ENCODE peak calls at places on chromosomes 4 and X, in eight cellular contexts. M is foreskin fibroblast, X is esophagus squamous epithelium, W is AG09309, F is PC-3, S is Peyer's patch, E is fibroblast of villous mesenchyme, R is mucosa of descending colon. U is an unnamed sample.

GRCh38 chr4:14650127-14650526 is 352.2 kb upstream of the CPEB2 start:
- DNase-seq in M (no peak), X (no peak), W (no peak), F (peak), S (no peak), E (no peak), R (no peak), U (no peak)

GRCh38 chrX:39805022-39805421 is 292.7 kb downstream of the BCOR start:
- DNase-seq in M (no peak), X (no peak), W (no peak), F (no peak), S (no peak), E (no peak), R (no peak), U (no peak)

GRCh38 chrX:41350150-41350975 is 16.4 kb downstream of the DDX3X start:
- DNase-seq in M (no peak), X (no peak), W (no peak), F (peak), S (no peak), E (peak), R (no peak), U (no peak)

GRCh38 chr4:166318810-166319525 is 445.9 kb downstream of the TLL1 start:
- DNase-seq in M (peak), X (no peak), W (peak), F (peak), S (no peak), E (peak), R (no peak), U (peak)

GRCh38 chr4:123667496-123667895 is 270.9 kb downstream of the SPRY1 start:
- DNase-seq in M (peak), X (no peak), W (no peak), F (peak), S (no peak), E (no peak), R (no peak), U (peak)

GRCh38 chrX:40009890-40010289 is 87.9 kb downstream of the BCOR start:
- DNase-seq in M (no peak), X (no peak), W (no peak), F (no peak), S (no peak), E (no peak), R (no peak), U (no peak)

GRCh38 chr4:128854433-128854832 is 44.9 kb downstream of the JADE1 start:
- DNase-seq in M (peak), X (no peak), W (no peak), F (no peak), S (no peak), E (peak), R (no peak), U (peak)

GRCh38 chr4:89158884-89159503 is 47.7 kb downstream of the TIGD2 start:
- DNase-seq in M (no peak), X (no peak), W (no peak), F (peak), S (no peak), E (peak), R (no peak), U (no peak)

GRCh38 chrX:49058794-49059193 is at the start of gene CCDC120:
- DNase-seq in M (no peak), X (no peak), W (no peak), F (peak), S (peak), E (no peak), R (peak), U (no peak)

GRCh38 chr4:180054291-180054690 is 2188.9 kb upstream of the TENM3 start:
- DNase-seq in M (no peak), X (no peak), W (no peak), F (no peak), S (no peak), E (no peak), R (no peak), U (no peak)

GRCh38 chr4:4480205-4480604 is 61.6 kb downstream of the STX18 start:
- DNase-seq in M (no peak), X (no peak), W (no peak), F (no peak), S (no peak), E (no peak), R (no peak), U (no peak)

GRCh38 chrX:14851526-14851925 is 21.3 kb downstream of the FANCB start:
- DNase-seq in M (no peak), X (no peak), W (no peak), F (no peak), S (no peak), E (no peak), R (no peak), U (no peak)

GRCh38 chr4:140048419-140049022 is 105.5 kb downstream of the MAML3 start:
- DNase-seq in M (no peak), X (no peak), W (no peak), F (peak), S (no peak), E (no peak), R (no peak), U (no peak)

GRCh38 chr4:147617841-147618421 is 734 bp downstream of the TMEM184C start:
- DNase-seq in M (no peak), X (no peak), W (no peak), F (peak), S (no peak), E (no peak), R (no peak), U (no peak)

GRCh38 chr4:14529653-14530052 is 472.6 kb upstream of the CPEB2 start:
- DNase-seq in M (no peak), X (no peak), W (no peak), F (peak), S (no peak), E (no peak), R (no peak), U (no peak)

GRCh38 chr4:133624744-133625143 is 475.6 kb downstream of the PCDH10 start:
- DNase-seq in M (no peak), X (no peak), W (no peak), F (no peak), S (no peak), E (no peak), R (no peak), U (no peak)

GRCh38 chr4:52823478-52824092 is 38.5 kb upstream of the RASL11B start:
- DNase-seq in M (no peak), X (no peak), W (no peak), F (peak), S (no peak), E (no peak), R (no peak), U (no peak)

GRCh38 chr4:95215991-95216605 is 332.7 kb downstream of the UNC5C start:
- DNase-seq in M (no peak), X (no peak), W (no peak), F (no peak), S (no peak), E (peak), R (no peak), U (no peak)

GRCh38 chr4:183838987-183839712 is 66.0 kb upstream of the STOX2 start:
- DNase-seq in M (no peak), X (no peak), W (no peak), F (peak), S (no peak), E (peak), R (no peak), U (no peak)

GRCh38 chr4:56220261-56220660 is 167.0 kb downstream of the AASDH start:
- DNase-seq in M (no peak), X (no peak), W (no peak), F (no peak), S (no peak), E (peak), R (no peak), U (no peak)

GRCh38 chrX:10855845-10856244 is 235.5 kb upstream of the MID1 start:
- DNase-seq in M (no peak), X (no peak), W (no peak), F (no peak), S (no peak), E (no peak), R (no peak), U (no peak)

GRCh38 chr4:80155286-80155982 is 41.9 kb upstream of the PRDM8 start:
- DNase-seq in M (no peak), X (no peak), W (no peak), F (peak), S (no peak), E (no peak), R (no peak), U (no peak)

GRCh38 chr4:107034091-107034698 is 1.9 kb downstream of the DKK2 start:
- DNase-seq in M (peak), X (no peak), W (no peak), F (no peak), S (no peak), E (peak), R (peak), U (no peak)
- TF ChIP-seq CTCF in M (peak), X (no peak), W (peak), F (no peak), S (no peak), E (peak), R (no peak), U (peak)

DNA sequence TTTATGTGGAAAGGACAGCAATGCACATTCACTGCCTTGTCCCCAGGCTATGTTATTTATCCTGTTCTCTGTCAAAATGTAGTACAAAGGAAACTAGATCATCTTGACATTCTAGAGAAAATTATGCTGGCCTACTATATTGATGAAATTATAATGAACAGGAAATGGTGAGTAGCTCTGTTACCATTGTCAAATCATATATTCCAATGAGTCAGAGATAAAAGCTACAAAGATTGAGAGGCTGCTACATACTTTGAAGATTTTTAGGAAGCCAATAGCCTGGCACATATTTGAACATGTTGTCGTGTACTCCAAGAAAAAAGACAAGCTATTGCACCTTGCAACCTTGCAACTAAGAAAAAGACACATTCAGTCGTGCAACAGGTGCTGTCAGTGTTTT is 52.7 kb upstream of the TET2 start:
- DNase-seq in M (no peak), X (no peak), W (no peak), F (no peak), S (no peak), E (no peak), R (no peak), U (no peak)
- H3K4me3 ChIP-seq in M (no peak), X (no peak), W (no peak), F (no peak), S (no peak), E (no peak), R (no peak), U (no peak)

GRCh38 chrX:34300871-34301270 is 168.8 kb upstream of the FAM47A start:
- DNase-seq in M (no peak), X (no peak), W (peak), F (peak), S (peak), E (peak), R (no peak), U (no peak)
- TF ChIP-seq CTCF in M (peak), X (peak), W (peak), F (peak), S (peak), E (peak), R (no peak), U (peak)

DNA sequence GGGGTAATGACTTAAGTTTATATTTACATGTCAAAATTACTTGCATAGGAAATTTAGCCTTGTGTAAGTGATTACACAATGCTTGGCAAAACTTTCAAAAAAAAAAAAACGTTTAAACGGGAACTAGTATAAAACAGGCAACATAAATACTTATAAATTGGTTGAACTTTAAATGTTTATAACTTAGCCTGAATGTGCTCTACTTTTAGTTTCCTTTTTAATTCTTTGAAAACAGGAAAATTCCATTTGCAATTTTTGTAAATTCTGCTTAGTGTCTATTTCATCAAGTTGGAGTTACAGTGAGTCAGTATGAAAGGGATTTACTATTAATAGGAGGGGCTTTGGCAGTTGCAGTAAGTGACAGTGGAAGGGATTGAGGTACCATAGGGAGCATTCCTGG is 2.6 kb downstream of the STAG2 start:
- DNase-seq in M (no peak), X (no peak), W (no peak), F (peak), S (no peak), E (peak), R (no peak), U (no peak)
- H3K4me3 ChIP-seq in M (peak), X (no peak), W (no peak), F (peak), S (no peak), E (peak), R (no peak), U (peak)

GRCh38 chr4:76585897-76586360 is 150.9 kb downstream of the SHROOM3 start:
- DNase-seq in M (no peak), X (no peak), W (no peak), F (peak), S (peak), E (peak), R (peak), U (no peak)
- TF ChIP-seq CTCF in M (no peak), X (peak), W (no peak), F (peak), S (peak), E (no peak), R (no peak), U (peak)

DNA sequence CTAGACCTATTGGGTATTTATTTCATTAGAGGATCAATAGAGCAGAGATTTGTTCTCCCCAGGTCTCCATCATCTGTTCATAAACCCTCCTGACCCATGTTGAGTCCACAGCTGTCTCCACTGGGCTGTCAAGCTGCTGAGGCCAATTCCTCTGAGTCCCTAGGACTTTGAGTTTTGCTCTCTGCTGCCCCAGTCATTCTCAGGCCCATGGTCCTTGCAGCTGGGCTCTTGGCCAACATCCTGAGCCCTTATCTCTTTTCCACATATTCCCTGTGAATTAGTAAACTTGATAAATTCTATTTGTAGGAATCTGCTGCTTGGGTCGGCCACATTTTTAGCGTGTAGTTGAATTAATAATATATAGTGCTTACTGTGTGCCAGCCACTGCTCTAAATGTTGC is 41.9 kb downstream of the FHL1 start:
- DNase-seq in M (no peak), X (no peak), W (no peak), F (no peak), S (no peak), E (no peak), R (no peak), U (no peak)
- H3K4me3 ChIP-seq in M (no peak), X (no peak), W (no peak), F (no peak), S (no peak), E (no peak), R (no peak), U (no peak)

GRCh38 chrX:129115104-129115503 is 408.2 kb downstream of the SMARCA1 start:
- DNase-seq in M (no peak), X (no peak), W (no peak), F (peak), S (peak), E (peak), R (peak), U (no peak)
- TF ChIP-seq CTCF in M (no peak), X (no peak), W (no peak), F (peak), S (peak), E (no peak), R (no peak), U (no peak)